ENCODE peak calls at places on chromosomes 5 and 9, in four cellular contexts. One of them, this sample, is unnamed.

GRCh38 chr5:112417931-112418358 is 1.1 kb downstream of the EPB41L4A start:
- DNase-seq in IMR-90: no peak
- DNase-seq in H9: no peak
- DNase-seq in retinal pigment epithelial cell: no peak
- DNase-seq in this sample: peak; percentile 31

GRCh38 chr5:43019615-43020293 is 20.4 kb downstream of the ANXA2R start:
- DNase-seq in IMR-90: peak; percentile 91
- DNase-seq in H9: peak; percentile 74
- DNase-seq in retinal pigment epithelial cell: peak; percentile 96
- DNase-seq in this sample: peak; percentile 44

GRCh38 chr5:34535944-34536628 is 120.0 kb upstream of the RAI14 start:
- DNase-seq in IMR-90: peak; percentile 40
- DNase-seq in H9: no peak
- DNase-seq in retinal pigment epithelial cell: no peak
- DNase-seq in this sample: no peak

GRCh38 chr5:17412760-17413671 is 85.0 kb upstream of the TAF11L2 start:
- DNase-seq in IMR-90: no peak
- DNase-seq in H9: no peak
- DNase-seq in retinal pigment epithelial cell: no peak
- DNase-seq in this sample: no peak

GRCh38 chr9:93575706-93576295 is 583 bp upstream of the PHF2 start:
- DNase-seq in IMR-90: peak; percentile 16
- DNase-seq in H9: no peak
- DNase-seq in retinal pigment epithelial cell: no peak
- DNase-seq in this sample: peak; percentile 32

GRCh38 chr5:71475788-71476384 is 20.4 kb downstream of the BDP1 start:
- DNase-seq in IMR-90: peak; percentile 29
- DNase-seq in H9: no peak
- DNase-seq in retinal pigment epithelial cell: peak; percentile 9
- DNase-seq in this sample: no peak

GRCh38 chr5:105101597-105101996 is 1539.0 kb upstream of the NUDT12 start:
- DNase-seq in IMR-90: no peak
- DNase-seq in H9: no peak
- DNase-seq in retinal pigment epithelial cell: peak; percentile 67
- DNase-seq in this sample: no peak

GRCh38 chr9:35108946-35109575 is 6.1 kb upstream of the STOML2 start:
- DNase-seq in IMR-90: no peak
- DNase-seq in H9: no peak
- DNase-seq in retinal pigment epithelial cell: no peak
- DNase-seq in this sample: no peak

GRCh38 chr5:175867587-175868347 is 3.6 kb upstream of the CPLX2 start:
- DNase-seq in IMR-90: no peak
- DNase-seq in H9: peak; percentile 72
- DNase-seq in retinal pigment epithelial cell: no peak
- DNase-seq in this sample: peak; percentile 62

GRCh38 chr9:71766663-71767062 is 1.6 kb downstream of the CEMIP2 start:
- DNase-seq in IMR-90: no peak
- DNase-seq in H9: no peak
- DNase-seq in retinal pigment epithelial cell: no peak
- DNase-seq in this sample: no peak

GRCh38 chr9:96513622-96514021 is 63.7 kb downstream of the HABP4 start:
- DNase-seq in IMR-90: peak; percentile 87
- DNase-seq in H9: no peak
- DNase-seq in retinal pigment epithelial cell: no peak
- DNase-seq in this sample: no peak

GRCh38 chr9:109816490-109816889 is 36.5 kb downstream of the PALM2AKAP2 start:
- DNase-seq in IMR-90: peak; percentile 100
- DNase-seq in H9: no peak
- DNase-seq in retinal pigment epithelial cell: peak; percentile 70
- DNase-seq in this sample: no peak

GRCh38 chr5:95773325-95774059 is 42.4 kb downstream of the RHOBTB3 start:
- DNase-seq in IMR-90: peak; percentile 90
- DNase-seq in H9: no peak
- DNase-seq in retinal pigment epithelial cell: no peak
- DNase-seq in this sample: no peak

GRCh38 chr9:16236326-16236725 is 634.1 kb downstream of the BNC2 start:
- DNase-seq in IMR-90: peak; percentile 97
- DNase-seq in H9: no peak
- DNase-seq in retinal pigment epithelial cell: no peak
- DNase-seq in this sample: no peak

GRCh38 chr9:90802534-90802933 is 915 bp downstream of the SYK start:
- DNase-seq in IMR-90: no peak
- DNase-seq in H9: no peak
- DNase-seq in retinal pigment epithelial cell: no peak
- DNase-seq in this sample: no peak

GRCh38 chr5:142685418-142686209 is at the start of gene FGF1:
- DNase-seq in IMR-90: no peak
- DNase-seq in H9: no peak
- DNase-seq in retinal pigment epithelial cell: no peak
- DNase-seq in this sample: peak; percentile 27

GRCh38 chr5:130710596-130710995 is 454.5 kb downstream of the HINT1 start:
- DNase-seq in IMR-90: no peak
- DNase-seq in H9: no peak
- DNase-seq in retinal pigment epithelial cell: no peak
- DNase-seq in this sample: no peak

GRCh38 chr5:133410335-133410828 is 202.0 kb downstream of the FSTL4 start:
- DNase-seq in IMR-90: no peak
- DNase-seq in H9: no peak
- DNase-seq in retinal pigment epithelial cell: no peak
- DNase-seq in this sample: no peak

GRCh38 chr5:139222346-139222745 is 24.2 kb upstream of the SIL1 start:
- DNase-seq in IMR-90: no peak
- DNase-seq in H9: no peak
- DNase-seq in retinal pigment epithelial cell: no peak
- DNase-seq in this sample: no peak

GRCh38 chr5:17694401-17694800 is 60.1 kb downstream of the TAF11L14 start:
- DNase-seq in IMR-90: no peak
- DNase-seq in H9: no peak
- DNase-seq in retinal pigment epithelial cell: no peak
- DNase-seq in this sample: no peak

GRCh38 chr5:79143684-79144379 is 32.2 kb downstream of the BHMT start:
- DNase-seq in IMR-90: peak; percentile 34
- DNase-seq in H9: no peak
- DNase-seq in retinal pigment epithelial cell: peak; percentile 59
- DNase-seq in this sample: no peak

GRCh38 chr5:40071870-40072269 is 607.8 kb upstream of the PTGER4 start:
- DNase-seq in IMR-90: peak; percentile 1
- DNase-seq in H9: no peak
- DNase-seq in retinal pigment epithelial cell: no peak
- DNase-seq in this sample: no peak

GRCh38 chr9:27413507-27414214 is 110.4 kb upstream of the IFNK start:
- DNase-seq in IMR-90: no peak
- DNase-seq in H9: no peak
- DNase-seq in retinal pigment epithelial cell: no peak
- DNase-seq in this sample: no peak

GRCh38 chr5:137710086-137710485 is 25.8 kb downstream of the KLHL3 start:
- DNase-seq in IMR-90: peak; percentile 16
- DNase-seq in H9: no peak
- DNase-seq in retinal pigment epithelial cell: no peak
- DNase-seq in this sample: no peak

DNA sequence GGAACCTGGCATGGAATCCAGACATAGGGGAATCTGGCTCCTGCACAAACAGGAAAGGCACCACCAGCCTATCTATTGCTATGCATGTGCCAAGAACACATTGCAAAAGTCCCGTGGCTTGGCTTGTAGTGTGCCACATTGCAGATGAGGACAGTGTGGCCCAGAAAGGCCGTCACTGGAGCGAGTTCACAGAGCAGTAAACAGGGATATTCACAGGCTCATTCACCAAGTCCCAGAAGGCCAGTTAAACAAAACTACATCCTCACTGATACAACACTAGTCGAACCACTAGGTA is 39.6 kb upstream of the TRIM32 start:
- DNase-seq in IMR-90: no peak
- DNase-seq in H9: no peak
- DNase-seq in retinal pigment epithelial cell: no peak
- DNase-seq in this sample: no peak
- TF ChIP-seq CTCF in IMR-90: no peak
- TF ChIP-seq CTCF in H9: no peak
- TF ChIP-seq CTCF in retinal pigment epithelial cell: no peak
- TF ChIP-seq CTCF in this sample: no peak

GRCh38 chr5:9922719-9923118 is 292.6 kb upstream of the TAS2R1 start:
- DNase-seq in IMR-90: no peak
- DNase-seq in H9: no peak
- DNase-seq in retinal pigment epithelial cell: no peak
- DNase-seq in this sample: no peak
- TF ChIP-seq CTCF in IMR-90: no peak
- TF ChIP-seq CTCF in H9: peak; percentile 72
- TF ChIP-seq CTCF in retinal pigment epithelial cell: peak; percentile 40
- TF ChIP-seq CTCF in this sample: peak; percentile 65

DNA sequence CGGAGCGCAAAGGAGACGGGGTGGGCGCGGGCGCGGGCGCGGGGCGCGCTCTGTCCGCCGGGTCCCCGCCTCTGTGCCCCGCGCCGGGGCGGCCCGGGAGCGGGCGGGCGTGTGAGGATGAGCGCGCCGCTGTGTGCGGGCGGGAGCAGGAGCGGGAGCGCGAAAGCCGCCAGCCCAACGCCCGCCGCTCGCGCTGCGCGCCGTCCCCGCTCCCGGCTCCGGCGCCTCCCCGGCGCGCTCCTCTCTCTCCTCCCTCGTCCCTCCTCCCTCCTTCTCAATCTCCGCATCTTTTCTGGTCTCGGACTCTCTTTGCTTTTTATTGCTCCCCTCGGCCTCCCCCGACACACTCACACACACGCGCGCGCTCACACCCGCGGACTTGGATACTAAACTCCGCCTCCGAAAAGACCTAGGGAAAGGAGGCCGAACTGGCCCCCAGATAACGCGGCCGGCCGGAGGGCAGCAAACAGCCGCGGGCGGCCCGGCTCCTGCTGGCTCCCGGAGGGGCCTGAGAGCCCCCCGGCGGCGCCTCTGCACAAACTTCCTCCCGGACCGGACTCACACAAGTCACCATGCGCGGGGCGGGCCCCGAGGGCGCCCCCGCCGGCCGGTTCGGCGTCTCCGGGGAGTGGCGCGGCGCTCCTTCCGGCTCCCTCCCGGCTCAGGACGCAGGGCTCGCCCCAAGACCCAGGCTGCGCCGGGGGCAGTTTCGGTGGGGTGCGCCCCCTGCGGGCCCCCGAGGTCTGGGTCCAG is at the start of gene FIBCD1:
- DNase-seq in IMR-90: peak; percentile 34
- DNase-seq in H9: peak; percentile 72
- DNase-seq in retinal pigment epithelial cell: no peak
- DNase-seq in this sample: peak; percentile 62
- TF ChIP-seq CTCF in IMR-90: peak; percentile 38
- TF ChIP-seq CTCF in H9: peak; percentile 61
- TF ChIP-seq CTCF in retinal pigment epithelial cell: peak; percentile 15
- TF ChIP-seq CTCF in this sample: peak; percentile 26

GRCh38 chr9:127918201-127919107 is 1.6 kb upstream of the ST6GALNAC4 start:
- DNase-seq in IMR-90: no peak
- DNase-seq in H9: peak; percentile 71
- DNase-seq in retinal pigment epithelial cell: no peak
- DNase-seq in this sample: no peak
- TF ChIP-seq CTCF in IMR-90: peak; percentile 8
- TF ChIP-seq CTCF in H9: peak; percentile 55
- TF ChIP-seq CTCF in retinal pigment epithelial cell: peak; percentile 33
- TF ChIP-seq CTCF in this sample: no peak

GRCh38 chr5:68643064-68643463 is 427.5 kb downstream of the PIK3R1 start:
- DNase-seq in IMR-90: no peak
- DNase-seq in H9: no peak
- DNase-seq in retinal pigment epithelial cell: no peak
- DNase-seq in this sample: no peak
- TF ChIP-seq CTCF in IMR-90: no peak
- TF ChIP-seq CTCF in H9: no peak
- TF ChIP-seq CTCF in retinal pigment epithelial cell: no peak
- TF ChIP-seq CTCF in this sample: no peak

This sample was measured in glutamatergic neuron.